ENCODE peak calls at places on chromosomes 2 and 18, in eight cellular contexts. Y is cardiac muscle cell, Z is left ventricle myocardium inferior, C is ovary, P is HL-60, D is kidney epithelial cell, Q is MCF 10A, O is fibroblast of pulmonary artery. K is an unnamed sample.

GRCh38 chr18:27685807-27686412 is 491.0 kb downstream of the CDH2 start:
- DNase-seq in D (no peak), C (no peak), Z (no peak), P (peak; percentile 6), Y (peak; percentile 72), O (peak; percentile 73), Q (peak; percentile 48), K (no peak)

GRCh38 chr2:163601377-163601776 is 134.4 kb downstream of the FIGN start:
- DNase-seq in Q (peak; percentile 24), Y (no peak), O (no peak), D (peak; percentile 75), Z (no peak), P (no peak), C (no peak), K (no peak)

GRCh38 chr2:144510206-144510991 is 9.5 kb downstream of the ZEB2 start:
- DNase-seq in C (no peak), O (peak; percentile 68), P (no peak), Y (no peak), Z (no peak), D (no peak), Q (no peak), K (no peak)

GRCh38 chr2:160427629-160428424 is 65.8 kb downstream of the RBMS1 start:
- DNase-seq in O (peak; percentile 91), C (no peak), Q (peak; percentile 78), Z (no peak), Y (peak; percentile 90), D (no peak), P (peak; percentile 41), K (no peak)

GRCh38 chr2:64036343-64036742 is 17.1 kb upstream of the VPS54 start:
- DNase-seq in Y (peak; percentile 60), O (peak; percentile 73), Q (no peak), Z (no peak), C (no peak), D (peak; percentile 42), P (no peak), K (no peak)

GRCh38 chr2:102033750-102034682 is 42.3 kb downstream of the IL1R2 start:
- DNase-seq in C (no peak), Z (no peak), Y (no peak), O (no peak), D (no peak), P (no peak), Q (no peak), K (no peak)

GRCh38 chr2:167509585-167509984 is 621.3 kb downstream of the XIRP2 start:
- DNase-seq in P (no peak), D (peak; percentile 91), Z (no peak), Q (peak; percentile 60), C (no peak), Y (peak; percentile 54), O (peak; percentile 91), K (no peak)

GRCh38 chr2:30293303-30293912 is 62.1 kb downstream of the LBH start:
- DNase-seq in C (no peak), Y (peak; percentile 28), Q (peak; percentile 55), P (peak; percentile 39), D (peak; percentile 96), Z (no peak), O (peak; percentile 52), K (no peak)

GRCh38 chr2:230866704-230867561 is 2.2 kb downstream of the ITM2C start:
- DNase-seq in P (peak; percentile 74), Q (peak; percentile 62), C (peak; percentile 39), D (no peak), O (peak; percentile 42), Y (peak; percentile 62), Z (no peak), K (no peak)

GRCh38 chr2:152611458-152612231 is 105.6 kb downstream of the PRPF40A start:
- DNase-seq in O (peak; percentile 88), Y (peak; percentile 91), Q (peak; percentile 81), D (peak; percentile 54), P (peak; percentile 96), C (peak; percentile 45), Z (peak; percentile 30), K (no peak)

GRCh38 chr2:11014026-11014425 is 102.3 kb downstream of the KCNF1 start:
- DNase-seq in Y (no peak), Q (no peak), C (no peak), Z (no peak), O (no peak), D (no peak), P (no peak), K (no peak)

GRCh38 chr2:183495589-183496267 is 371.5 kb downstream of the NUP35 start:
- DNase-seq in Z (no peak), D (no peak), Q (no peak), P (no peak), O (no peak), C (no peak), Y (no peak), K (no peak)

GRCh38 chr2:224165901-224166319 is 126.8 kb upstream of the SERPINE2 start:
- DNase-seq in Y (no peak), C (no peak), O (no peak), P (no peak), Q (no peak), D (no peak), Z (no peak), K (no peak)

DNA sequence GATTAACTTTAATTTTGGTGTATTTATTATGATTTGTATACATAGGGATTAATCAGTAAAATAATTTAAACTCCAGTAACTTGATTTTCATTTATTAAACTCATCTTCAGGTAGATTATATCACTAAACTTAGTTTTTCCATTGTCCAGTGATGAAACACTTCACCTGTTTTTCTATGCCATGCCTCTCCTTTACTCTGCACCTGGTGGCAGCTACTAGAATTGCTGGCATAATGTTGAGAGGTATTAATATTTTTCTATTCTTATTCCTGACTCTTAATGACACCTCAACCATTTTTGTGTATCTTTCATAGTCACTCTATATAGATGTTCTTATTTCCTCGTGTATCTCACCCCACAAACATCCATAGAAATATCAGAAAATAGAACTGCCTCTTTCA is 940.3 kb upstream of the CRIM1 start:
- DNase-seq in Q (peak; percentile 21), P (no peak), Y (no peak), Z (no peak), O (no peak), C (no peak), D (no peak), K (no peak)
- TF ChIP-seq CTCF in Q (peak; percentile 29), P (no peak), Y (no peak), Z (no peak), O (peak; percentile 21), C (no peak), D (no peak), K (peak; percentile 52)

GRCh38 chr2:222807431-222807830 is 53.4 kb upstream of the ACSL3 start:
- DNase-seq in C (no peak), O (no peak), P (no peak), Y (no peak), D (no peak), Z (no peak), Q (no peak), K (no peak)

GRCh38 chr2:222813177-222813843 is 47.5 kb upstream of the ACSL3 start:
- DNase-seq in Q (peak; percentile 71), O (no peak), Z (no peak), C (no peak), D (no peak), P (no peak), Y (no peak), K (no peak)

GRCh38 chr2:222810044-222810443 is 50.8 kb upstream of the ACSL3 start:
- DNase-seq in Y (no peak), O (no peak), Z (no peak), Q (no peak), C (no peak), P (no peak), D (no peak), K (no peak)

GRCh38 chr2:222809582-222809981 is 51.3 kb upstream of the ACSL3 start:
- DNase-seq in Z (no peak), D (no peak), C (no peak), Q (no peak), Y (no peak), P (no peak), O (no peak), K (no peak)

GRCh38 chr2:222811828-222812227 is 49.0 kb upstream of the ACSL3 start:
- DNase-seq in O (no peak), P (no peak), Y (no peak), C (no peak), Q (no peak), Z (no peak), D (no peak), K (no peak)
- TF ChIP-seq CTCF in O (no peak), P (no peak), Y (no peak), C (no peak), Q (no peak), Z (no peak), D (no peak), K (no peak)

DNA sequence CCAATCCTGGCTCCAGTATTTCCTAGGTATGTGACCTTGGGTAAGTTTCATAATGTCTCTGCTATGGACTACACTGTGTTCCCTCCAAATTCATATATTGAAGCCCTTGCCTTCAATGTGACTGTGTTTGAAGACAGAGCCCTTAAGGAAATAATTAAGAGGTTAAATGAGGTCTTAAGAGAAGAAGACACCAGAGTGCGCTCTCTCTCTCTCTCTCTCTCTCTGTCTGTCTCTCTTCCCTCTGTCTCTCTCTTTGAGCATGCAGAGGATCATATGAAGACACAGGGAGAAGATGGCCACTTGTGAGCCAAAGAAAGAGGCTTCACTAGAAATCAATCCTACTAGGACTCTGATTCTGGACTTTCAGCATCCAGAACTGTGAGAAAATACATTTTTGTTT is 52.2 kb downstream of the NXPH2 start:
- DNase-seq in P (no peak), D (no peak), C (no peak), O (no peak), Q (no peak), Z (no peak), Y (no peak), K (no peak)
- TF ChIP-seq CTCF in P (no peak), D (no peak), C (no peak), O (no peak), Q (no peak), Z (no peak), Y (no peak), K (no peak)

GRCh38 chr2:69298862-69299261 is 88.2 kb downstream of the GFPT1 start:
- DNase-seq in P (no peak), Y (peak; percentile 63), Q (peak; percentile 32), Z (no peak), C (no peak), D (no peak), O (peak; percentile 67), K (no peak)

GRCh38 chr2:69299772-69300516 is 87.1 kb downstream of the GFPT1 start:
- DNase-seq in D (no peak), P (no peak), O (peak; percentile 65), C (no peak), Q (no peak), Z (no peak), Y (no peak), K (no peak)

GRCh38 chr2:69296421-69296820 is 90.6 kb downstream of the GFPT1 start:
- DNase-seq in O (no peak), D (no peak), Y (no peak), Q (no peak), Z (no peak), P (no peak), C (no peak), K (no peak)

GRCh38 chr2:69297216-69297615 is 89.8 kb downstream of the GFPT1 start:
- DNase-seq in Z (no peak), D (no peak), P (no peak), C (no peak), O (no peak), Q (no peak), Y (no peak), K (no peak)

DNA sequence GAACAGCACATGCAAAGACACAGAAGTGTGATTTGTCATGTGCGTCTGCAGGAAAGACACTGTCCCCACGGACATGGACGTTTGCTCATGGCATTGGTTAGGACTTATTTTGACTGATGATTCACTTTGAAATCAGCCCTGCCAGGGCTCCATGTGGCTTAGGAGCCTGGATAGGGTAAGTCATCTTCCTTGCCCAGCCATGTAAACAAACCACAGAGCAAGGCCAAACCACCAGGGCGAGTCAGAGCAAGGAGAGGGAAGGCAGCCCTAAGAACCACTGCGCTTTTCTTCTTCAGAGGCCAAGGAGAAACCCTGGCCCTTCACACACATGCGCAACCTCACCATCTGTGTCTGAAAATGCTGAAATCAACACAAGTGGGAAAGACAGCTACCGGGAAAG is 88.8 kb downstream of the GFPT1 start:
- DNase-seq in C (no peak), Y (peak; percentile 84), Q (peak; percentile 89), Z (no peak), O (peak; percentile 74), D (peak; percentile 81), P (peak; percentile 42), K (no peak)
- TF ChIP-seq CTCF in C (no peak), Y (no peak), Q (no peak), Z (no peak), O (no peak), D (no peak), P (no peak), K (no peak)